ENCODE peak calls at places on chromosome 6, in eight cellular contexts. P is adrenal gland; K is CD4-positive, CD25-positive, alpha-beta regulatory T cell; Z is heart left ventricle; C is fibroblast of lung; M is GM23338; J is colonic mucosa; U is vagina. E is an unnamed sample.

GRCh38 chr6:123925360-123925759 is 121.7 kb downstream of the NKAIN2 start:
- DNase-seq in Z (no peak), M (no peak), U (no peak), P (no peak), K (no peak), J (no peak), C (peak; percentile 45), E (no peak)

GRCh38 chr6:142732790-142733189 is 212.2 kb downstream of the HIVEP2 start:
- DNase-seq in K (peak; percentile 15), P (no peak), Z (no peak), J (no peak), M (no peak), U (no peak), C (no peak), E (peak; percentile 27)

GRCh38 chr6:134230940-134231339 is 87.0 kb downstream of the SGK1 start:
- DNase-seq in M (no peak), U (no peak), C (peak; percentile 75), Z (no peak), J (no peak), K (no peak), P (no peak), E (no peak)

GRCh38 chr6:7691675-7692452 is 34.0 kb upstream of the BMP6 start:
- DNase-seq in Z (no peak), P (no peak), J (peak; percentile 32), K (no peak), U (no peak), M (peak; percentile 51), C (peak; percentile 71), E (no peak)

GRCh38 chr6:139508023-139508422 is 133.6 kb upstream of the CITED2 start:
- DNase-seq in Z (no peak), J (no peak), K (no peak), C (no peak), U (no peak), P (no peak), M (no peak), E (no peak)

GRCh38 chr6:167676666-167677421 is 149.9 kb upstream of the AFDN start:
- DNase-seq in M (peak; percentile 48), P (no peak), K (no peak), J (peak; percentile 75), Z (peak; percentile 70), U (no peak), C (no peak), E (no peak)

GRCh38 chr6:130720076-130720475 is 107.1 kb upstream of the SMLR1 start:
- DNase-seq in Z (no peak), P (no peak), C (no peak), U (no peak), M (no peak), J (no peak), K (no peak), E (no peak)

GRCh38 chr6:24495516-24495847 is 713 bp downstream of the ALDH5A1 start:
- DNase-seq in J (peak; percentile 75), U (no peak), C (peak; percentile 61), M (peak; percentile 83), Z (peak; percentile 75), K (no peak), P (peak; percentile 53), E (no peak)

DNA sequence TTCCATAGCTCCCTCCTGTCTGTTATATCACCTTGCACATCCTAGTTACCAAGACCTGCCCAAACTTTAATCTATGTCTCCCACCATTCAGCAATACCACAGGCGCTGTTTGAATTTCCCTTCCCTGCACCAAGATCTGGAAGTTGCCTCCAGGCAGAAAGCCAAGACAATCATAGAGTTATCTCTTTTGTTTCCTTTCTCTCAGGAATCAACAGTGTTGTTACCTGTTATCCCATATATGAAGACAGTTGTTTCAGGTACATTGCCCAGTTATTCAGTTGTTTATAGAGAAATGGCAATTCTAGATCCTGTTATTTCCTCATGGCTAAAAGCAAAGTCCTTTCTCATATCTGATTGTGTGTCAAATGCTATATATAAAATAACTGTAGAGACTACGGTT is 63.1 kb downstream of the PDSS2 start:
- DNase-seq in Z (no peak), P (no peak), U (no peak), J (peak; percentile 49), C (no peak), K (no peak), M (no peak), E (no peak)
- H3K27ac ChIP-seq in Z (no peak overlapping the region), P (no peak overlapping the region), U (no peak overlapping the region), J (peak overlapping the region; percentile 3), C (no peak overlapping the region), K (no peak overlapping the region), M (no peak overlapping the region), E (no peak overlapping the region)

GRCh38 chr6:85453052-85453451 is 3.2 kb downstream of the NT5E start:
- DNase-seq in Z (no peak), P (no peak), C (no peak), J (no peak), K (no peak), M (no peak), U (no peak), E (no peak)
- H3K4me1 ChIP-seq in Z (peaks cover under 1% of the 10 kb centered on the region), P (peaks cover 10% of the 10 kb centered on the region), C (peaks cover 21% of the 10 kb centered on the region), J (peaks cover 7% of the 10 kb centered on the region), K (peaks cover 15% of the 10 kb centered on the region), M (peaks cover 12% of the 10 kb centered on the region), U (peaks cover 32% of the 10 kb centered on the region), E (peaks cover 9% of the 10 kb centered on the region)

GRCh38 chr6:45075246-45075645 is 252.9 kb upstream of the RUNX2 start:
- DNase-seq in J (no peak), K (no peak), P (no peak), M (no peak), U (no peak), C (peak; percentile 99), Z (no peak), E (no peak)

GRCh38 chr6:45073771-45074170 is 254.4 kb upstream of the RUNX2 start:
- DNase-seq in M (no peak), Z (no peak), C (peak; percentile 26), P (no peak), J (no peak), K (no peak), U (no peak), E (no peak)

GRCh38 chr6:45074423-45074822 is 253.7 kb upstream of the RUNX2 start:
- DNase-seq in U (no peak), Z (no peak), J (no peak), P (no peak), K (no peak), C (no peak), M (no peak), E (no peak)

GRCh38 chr6:45078432-45078831 is 249.7 kb upstream of the RUNX2 start:
- DNase-seq in P (no peak), K (no peak), C (no peak), J (no peak), Z (no peak), M (no peak), U (no peak), E (no peak)

DNA sequence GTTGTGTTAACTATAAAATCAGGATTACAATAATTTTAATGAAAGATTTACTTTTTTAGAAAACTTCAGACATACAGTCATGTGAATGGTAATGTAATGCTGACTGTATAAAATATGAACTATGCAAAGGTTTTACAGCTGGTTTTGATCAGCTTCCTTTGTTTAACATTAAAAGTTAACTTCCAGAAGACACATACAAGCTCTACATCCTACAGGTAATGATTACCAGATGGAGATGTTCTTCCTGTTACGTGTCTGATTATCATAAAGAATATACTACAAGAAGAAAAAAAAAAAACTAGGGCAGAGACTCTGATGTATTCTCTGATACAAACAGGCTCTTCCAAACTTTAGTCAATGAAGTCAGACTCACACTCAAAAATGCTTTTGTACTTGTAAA is 251.9 kb upstream of the RUNX2 start:
- DNase-seq in C (peak; percentile 74), K (no peak), M (no peak), Z (no peak), U (no peak), P (no peak), J (no peak), E (no peak)
- H3K27ac ChIP-seq in C (no peak overlapping the region), K (no peak overlapping the region), M (no peak overlapping the region), Z (no peak overlapping the region), U (no peak overlapping the region), P (no peak overlapping the region), J (no peak overlapping the region), E (no peak overlapping the region)

GRCh38 chr6:107493158-107494057 is 3.5 kb downstream of the SOBP start:
- DNase-seq in Z (peak; percentile 38), M (peak; percentile 59), K (no peak), U (no peak), J (no peak), C (peak; percentile 31), P (peak; percentile 39), E (no peak)

GRCh38 chr6:107495196-107495643 is 5.3 kb downstream of the SOBP start:
- DNase-seq in P (peak; percentile 40), C (no peak), Z (peak; percentile 39), J (no peak), K (no peak), U (no peak), M (no peak), E (no peak)

GRCh38 chr6:107491791-107492674 is 2.1 kb downstream of the SOBP start:
- DNase-seq in J (no peak), Z (peak; percentile 77), U (no peak), M (no peak), P (peak; percentile 42), C (peak; percentile 66), K (no peak), E (no peak)

GRCh38 chr6:107496041-107496440 is 6.1 kb downstream of the SOBP start:
- DNase-seq in Z (no peak), M (no peak), P (no peak), C (no peak), K (no peak), U (no peak), J (no peak), E (no peak)

GRCh38 chr6:107496892-107497684 is 7.2 kb downstream of the SOBP start:
- DNase-seq in J (no peak), K (no peak), P (no peak), Z (no peak), U (no peak), M (no peak), C (no peak), E (no peak)
- H3K4me1 ChIP-seq in J (no peaks in the 10 kb centered on the region), K (no peaks in the 10 kb centered on the region), P (peaks cover 50% of the 10 kb centered on the region), Z (peaks cover 28% of the 10 kb centered on the region), U (peaks cover 31% of the 10 kb centered on the region), M (peaks cover 27% of the 10 kb centered on the region), C (peaks cover 19% of the 10 kb centered on the region), E (no peaks in the 10 kb centered on the region)